ENCODE peak calls at places on chromosomes 5 and 9, in four cellular contexts. D is fibroblast of mammary gland, B is brain microvascular endothelial cell, S is AG10803. P is an unnamed sample.

GRCh38 chr5:104016650-104017049 is 454.1 kb upstream of the NUDT12 start:
- DNase-seq in D (peak), B (peak), S (peak), P (peak)

GRCh38 chr5:128770907-128771306 is 194.4 kb upstream of the SLC27A6 start:
- DNase-seq in D (no peak), B (no peak), S (no peak), P (no peak)

GRCh38 chr5:44299394-44299793 is 89.8 kb downstream of the FGF10 start:
- DNase-seq in D (no peak), B (no peak), S (no peak), P (no peak)

GRCh38 chr5:156411-157072 is 34.8 kb upstream of the LRRC14B start:
- DNase-seq in D (no peak), B (no peak), S (no peak), P (no peak)

GRCh38 chr9:96874947-96875459 is 20.7 kb upstream of the ZNF782 start:
- DNase-seq in D (peak), B (peak), S (no peak), P (peak)

GRCh38 chr9:8205580-8205979 is 406.0 kb upstream of the DMAC1 start:
- DNase-seq in D (peak), B (no peak), S (no peak), P (no peak)

GRCh38 chr9:129968690-129969485 is 74.1 kb downstream of the FNBP1 start:
- DNase-seq in D (peak), B (peak), S (peak), P (peak)

GRCh38 chr9:38284039-38284767 is 108.3 kb upstream of the ALDH1B1 start:
- DNase-seq in D (no peak), B (no peak), S (no peak), P (no peak)

GRCh38 chr5:11319851-11320580 is 559.0 kb upstream of the DAP start:
- DNase-seq in D (peak), B (no peak), S (no peak), P (no peak)

GRCh38 chr9:113955076-113955752 is 79.1 kb downstream of the ZNF618 start:
- DNase-seq in D (peak), B (peak), S (peak), P (peak)

GRCh38 chr5:137336565-137337120 is 162.5 kb downstream of the SPOCK1 start:
- DNase-seq in D (no peak), B (no peak), S (no peak), P (no peak)

GRCh38 chr9:26148128-26148527 is 469.9 kb upstream of the TUSC1 start:
- DNase-seq in D (no peak), B (no peak), S (no peak), P (no peak)

GRCh38 chr9:128120741-128121465 is 6.6 kb downstream of the PTGES2 start:
- DNase-seq in D (no peak), B (no peak), S (no peak), P (no peak)

DNA sequence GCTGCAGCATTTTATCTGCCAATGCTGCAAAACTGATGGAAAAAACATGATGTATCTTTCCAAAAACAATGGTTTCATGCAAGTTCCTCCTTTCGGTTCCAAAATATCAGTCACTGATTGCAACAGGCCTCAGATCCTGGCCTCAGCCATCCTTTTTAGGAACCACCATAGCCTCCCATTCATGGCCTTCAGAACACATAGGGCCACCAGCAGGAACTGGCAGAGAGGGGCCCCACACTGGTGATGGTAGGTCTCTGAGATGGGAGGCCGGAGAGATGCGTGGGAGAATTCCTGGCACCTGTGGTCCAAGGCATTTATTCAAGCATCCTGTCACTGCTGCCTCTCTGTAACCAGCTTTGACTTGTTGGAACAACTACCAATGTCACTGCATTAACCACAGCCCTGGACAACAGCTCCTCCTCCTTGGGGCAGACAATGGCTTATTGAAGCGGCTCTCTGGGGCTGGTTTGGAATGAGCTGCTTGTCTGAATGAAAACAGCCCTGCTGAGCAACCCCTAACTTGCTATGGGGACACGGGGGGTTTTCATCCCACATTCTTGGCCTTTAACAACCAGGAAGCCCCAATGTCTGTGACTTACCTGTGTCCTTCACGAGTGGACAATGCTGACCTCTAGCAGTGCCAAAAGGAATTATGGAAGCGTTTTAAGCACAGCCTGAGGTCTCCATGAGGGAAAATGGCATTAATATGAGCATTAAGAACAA is 108.1 kb downstream of the LHFPL2 start:
- DNase-seq in D (no peak), B (no peak), S (no peak), P (no peak)
- TF ChIP-seq CTCF in D (no peak), B (peak), S (no peak), P (no peak)

DNA sequence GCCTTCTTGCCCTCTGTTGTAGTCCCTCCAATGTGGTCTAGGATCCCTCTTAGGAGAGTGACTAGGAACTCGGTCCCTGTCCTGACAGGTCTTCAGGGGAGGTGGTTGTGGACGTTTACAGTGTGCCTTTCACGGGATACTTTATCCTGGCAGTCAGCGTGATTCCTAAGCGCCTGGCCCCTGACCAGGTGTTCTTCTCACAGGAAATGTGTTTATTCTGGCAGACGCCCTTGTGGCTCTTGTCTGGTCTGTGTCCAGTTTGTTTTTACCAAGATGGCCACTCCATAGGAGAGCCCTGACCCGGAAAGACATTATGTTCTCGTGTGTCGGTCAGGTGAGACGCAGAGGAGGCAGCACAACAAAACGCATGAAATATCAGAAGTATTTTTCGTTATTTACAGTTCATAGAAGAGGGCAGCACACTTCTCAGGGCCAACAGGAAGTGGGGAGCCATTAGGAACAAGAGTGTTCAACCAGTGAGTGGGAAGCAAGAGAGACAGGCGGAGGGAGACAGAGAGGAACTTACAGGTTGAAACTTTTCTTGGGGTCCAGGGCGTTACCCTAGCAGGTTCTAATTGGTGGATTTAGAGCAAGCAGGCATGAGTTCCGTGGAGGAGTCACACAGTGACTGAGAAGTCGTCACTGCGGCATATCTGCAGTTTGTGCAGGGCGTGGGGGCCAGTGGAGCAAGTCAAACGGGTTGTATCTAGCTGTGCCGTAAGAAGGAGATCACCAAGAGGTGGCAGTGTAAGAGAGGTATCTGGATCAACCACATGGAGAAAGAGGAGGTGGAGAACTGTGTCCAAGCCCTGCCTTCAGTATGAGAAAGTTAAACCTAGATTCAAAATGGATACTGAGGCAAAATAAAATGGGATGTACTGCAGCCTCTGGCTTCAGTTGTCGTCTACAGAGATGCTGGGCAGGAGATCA is 412.9 kb downstream of the ZSWIM6 start:
- DNase-seq in D (no peak), B (no peak), S (no peak), P (no peak)
- TF ChIP-seq CTCF in D (no peak), B (no peak), S (no peak), P (no peak)

GRCh38 chr5:40160435-40160834 is 519.3 kb upstream of the PTGER4 start:
- DNase-seq in D (no peak), B (no peak), S (no peak), P (no peak)
- TF ChIP-seq CTCF in D (no peak), B (no peak), S (no peak), P (no peak)

GRCh38 chr9:68575821-68576220 is 35.1 kb upstream of the TMEM252 start:
- DNase-seq in D (no peak), B (no peak), S (no peak), P (no peak)

GRCh38 chr9:68577778-68578591 is 37.3 kb upstream of the TMEM252 start:
- DNase-seq in D (no peak), B (no peak), S (no peak), P (no peak)

DNA sequence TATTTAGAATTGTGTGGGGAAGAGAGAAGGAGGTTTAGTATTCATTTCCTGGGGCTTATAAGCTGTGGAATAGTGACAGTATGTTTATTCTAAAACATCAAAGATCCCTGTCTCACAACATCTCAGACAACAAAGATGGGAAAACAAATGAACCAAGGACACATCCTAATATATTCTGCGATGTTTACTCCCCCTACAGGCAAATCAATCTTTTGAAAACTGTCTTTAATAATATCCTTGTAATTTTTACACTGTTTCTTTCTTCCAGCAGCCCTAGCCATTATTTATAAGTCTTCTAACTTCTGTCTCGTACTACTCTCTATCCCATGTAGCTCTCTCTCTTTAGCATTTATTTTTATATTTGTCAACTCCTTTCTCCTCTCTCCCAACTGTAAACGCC is 33.5 kb upstream of the TMEM252 start:
- DNase-seq in D (no peak), B (no peak), S (no peak), P (peak)
- TF ChIP-seq CTCF in D (peak), B (peak), S (peak), P (peak)

GRCh38 chr9:85332487-85332886 is 409.3 kb downstream of the AGTPBP1 start:
- DNase-seq in D (no peak), B (no peak), S (no peak), P (no peak)
- TF ChIP-seq CTCF in D (no peak), B (peak), S (peak), P (no peak)

GRCh38 chr5:41191249-41191648 is 22.1 kb downstream of the C6 start:
- DNase-seq in D (no peak), B (no peak), S (no peak), P (no peak)
- TF ChIP-seq CTCF in D (no peak), B (no peak), S (no peak), P (no peak)